ENCODE peak calls at places on chromosomes 2 and 18, in four cellular contexts. V, L, M and H are unnamed samples.
A peak's percentile ranks its signal among the peaks of the same experiment; 100 is the strongest.

GRCh38 chr2:236659758-236660150 is 90.1 kb downstream of the ACKR3 start:
- DNase-seq in L (no peak), M (no peak), V (no peak), H (no peak)

GRCh38 chr18:39271654-39272053 is 1706.1 kb upstream of the CELF4 start:
- DNase-seq in L (no peak), M (no peak), V (no peak), H (no peak)

GRCh38 chr2:54524236-54524991 is 68.3 kb downstream of the SPTBN1 start:
- DNase-seq in L (no peak), M (no peak), V (no peak), H (no peak)

GRCh38 chr2:54470241-54470938 is 14.3 kb downstream of the SPTBN1 start:
- DNase-seq in V (no peak), L (no peak), M (no peak), H (no peak)

GRCh38 chr2:74876081-74876886 is 42.4 kb downstream of the HK2 start:
- DNase-seq in M (peak; percentile 28), L (no peak), V (no peak), H (no peak)

GRCh38 chr2:238157506-238158017 is 1.2 kb upstream of the ERFE start:
- DNase-seq in V (no peak), M (no peak), L (no peak), H (no peak)

GRCh38 chr2:37376421-37377186 is 32.2 kb downstream of the QPCT start:
- DNase-seq in V (no peak), L (peak; percentile 63), M (no peak), H (no peak)

GRCh38 chr18:55320399-55321255 is 267.4 kb downstream of the TCF4 start:
- DNase-seq in V (no peak), M (no peak), L (no peak), H (no peak)

GRCh38 chr2:141455211-141455826 is 675.5 kb downstream of the LRP1B start:
- DNase-seq in L (no peak), V (no peak), M (no peak), H (no peak)

GRCh38 chr2:45452866-45453265 is 158.2 kb downstream of the SRBD1 start:
- DNase-seq in V (no peak), L (no peak), M (no peak), H (no peak)

GRCh38 chr2:236769981-236770671 is 200.5 kb downstream of the ACKR3 start:
- DNase-seq in M (no peak), V (no peak), L (no peak), H (no peak)

DNA sequence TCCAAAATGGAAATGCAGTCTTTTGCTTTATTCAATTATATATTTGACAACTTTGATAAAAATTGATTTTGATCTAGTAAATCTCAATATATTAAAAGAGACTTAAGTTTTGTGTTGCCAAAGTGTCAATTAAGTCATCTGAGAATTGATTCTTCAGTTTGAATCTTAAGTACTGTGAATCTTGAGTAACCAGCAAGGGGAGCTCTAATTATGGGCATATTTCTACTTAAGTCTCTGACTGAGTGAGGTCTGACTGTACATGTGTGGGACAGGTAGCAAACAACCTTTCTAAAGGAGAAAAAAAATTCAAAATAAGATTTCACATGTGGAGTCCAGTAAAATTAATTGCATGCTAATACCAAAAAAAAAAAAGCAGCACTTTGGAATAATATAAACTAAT is 503.7 kb upstream of the SLC8A1 start:
- DNase-seq in V (no peak), L (no peak), M (no peak), H (no peak)
- TF ChIP-seq CTCF in V (no peak), L (no peak), M (no peak), H (no peak)

GRCh38 chr2:241673797-241674725 is 12.6 kb downstream of the DTYMK start:
- DNase-seq in V (no peak), L (no peak), M (no peak), H (no peak)
- TF ChIP-seq CTCF in V (no peak), L (no peak), M (no peak), H (no peak)

DNA sequence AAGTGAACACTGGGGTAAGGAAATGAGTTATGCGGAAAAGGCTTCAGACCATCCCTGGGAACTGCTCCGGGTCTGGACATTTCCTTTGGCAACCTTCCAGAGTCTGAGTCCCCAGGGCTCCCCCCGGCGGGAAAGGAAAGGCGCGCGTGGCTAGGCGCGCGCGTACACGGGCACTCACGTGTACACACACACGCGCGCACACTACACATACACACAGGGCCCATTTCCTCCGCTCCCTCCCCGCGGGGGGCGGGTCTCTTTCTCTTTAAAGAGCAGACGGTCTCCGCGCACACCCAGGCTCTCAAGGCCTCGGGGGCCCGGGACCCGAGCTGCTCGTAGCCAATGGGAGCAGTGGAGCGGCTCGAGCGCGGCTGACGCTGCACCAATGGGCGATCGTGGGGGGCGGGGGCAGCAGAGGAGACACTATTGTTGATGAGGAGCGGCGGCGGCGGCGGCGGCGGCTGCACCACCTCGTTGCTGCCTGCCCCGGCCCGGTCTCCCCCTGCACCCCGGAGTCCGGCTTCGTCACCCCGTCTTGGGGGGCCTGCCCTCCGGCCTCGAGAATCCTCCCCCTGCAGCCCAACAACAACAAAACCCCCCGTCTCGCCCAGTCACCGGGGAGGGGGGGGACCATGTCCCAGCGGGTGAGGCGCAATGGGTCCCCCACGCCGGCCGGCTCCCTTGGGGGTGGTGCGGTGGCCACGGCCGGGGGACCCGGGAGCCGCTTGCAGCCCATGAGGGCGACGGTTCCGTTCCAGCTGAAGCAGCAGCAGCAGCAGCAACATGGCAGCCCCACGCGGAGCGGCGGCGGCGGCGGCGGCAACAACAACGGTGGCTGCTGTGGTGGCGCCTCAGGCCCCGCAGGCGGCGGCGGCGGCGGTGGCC is at the start of gene FAM117B:
- DNase-seq in L (peak; percentile 99), V (peak; percentile 100), M (peak; percentile 98), H (peak; percentile 98)
- TF ChIP-seq CTCF in L (no peak), V (peak; percentile 11), M (no peak), H (no peak)

GRCh38 chr2:50396301-50396637 is 635.7 kb downstream of the NRXN1 start:
- DNase-seq in V (no peak), M (no peak), L (no peak), H (no peak)
- TF ChIP-seq CTCF in V (no peak), M (no peak), L (no peak), H (no peak)

GRCh38 chr2:6452702-6453481 is 412.8 kb downstream of the CMPK2 start:
- DNase-seq in M (no peak), V (no peak), L (no peak), H (no peak)
- TF ChIP-seq CTCF in M (no peak), V (no peak), L (no peak), H (no peak)